ENCODE peak calls at places on chromosomes 5 and 9, in five cellular contexts. H is stimulated activated CD4-positive, alpha-beta T cell treated with anti-CD3 and anti-CD28 coated beads, Interleukin-1b, Interleukin-23, amount 100 ng/mL, for 1 hour; A is NCI-H2171; U is GM23338; S is DMS153. W is an unnamed sample.

GRCh38 chr5:126070481-126070880 is 352.7 kb upstream of the GRAMD2B start:
- DNase-seq in H (no peak), A (no peak), U (no peak), S (no peak), W (no peak)

GRCh38 chr5:19143935-19144334 is 844.1 kb downstream of the CDH18 start:
- DNase-seq in H (no peak), A (no peak), U (no peak), S (no peak), W (no peak)

GRCh38 chr5:179115845-179116524 is 55.8 kb downstream of the ZNF354C start:
- DNase-seq in H (no peak), A (no peak), U (no peak), S (no peak), W (no peak)

GRCh38 chr9:18580146-18580545 is 106.2 kb downstream of the ADAMTSL1 start:
- DNase-seq in H (no peak), A (no peak), U (no peak), S (no peak), W (no peak)

GRCh38 chr9:16275795-16276624 is 594.5 kb downstream of the BNC2 start:
- DNase-seq in H (no peak), A (no peak), U (no peak), S (no peak), W (no peak)

GRCh38 chr5:10607023-10607665 is 43.3 kb downstream of the ANKRD33B start:
- DNase-seq in H (no peak), A (peak; percentile 56), U (peak; percentile 75), S (peak; percentile 98), W (peak; percentile 77)

GRCh38 chr9:130426883-130427282 is 17.9 kb upstream of the ASS1 start:
- DNase-seq in H (no peak), A (no peak), U (no peak), S (peak; percentile 58), W (no peak)

GRCh38 chr9:76729980-76730737 is 34.1 kb upstream of the PCA3 start:
- DNase-seq in H (no peak), A (no peak), U (no peak), S (peak; percentile 70), W (peak; percentile 81)

GRCh38 chr5:1793966-1794895 is 5.4 kb downstream of the MRPL36 start:
- DNase-seq in H (no peak), A (no peak), U (no peak), S (no peak), W (no peak)

GRCh38 chr5:120463026-120463770 is 902 bp upstream of the PRR16 start:
- DNase-seq in H (no peak), A (no peak), U (no peak), S (no peak), W (no peak)

GRCh38 chr5:171838066-171838465 is 52.4 kb downstream of the SMIM23 start:
- DNase-seq in H (no peak), A (no peak), U (no peak), S (no peak), W (no peak)

GRCh38 chr5:177509361-177509951 is at the start of gene DOK3:
- DNase-seq in H (no peak), A (no peak), U (peak; percentile 60), S (no peak), W (no peak)

GRCh38 chr5:167850901-167851300 is 440.5 kb upstream of the WWC1 start:
- DNase-seq in H (no peak), A (no peak), U (no peak), S (no peak), W (no peak)

W was measured in NCI-H510A treated with DMSO at 0.1 percent for 48 hours.